ENCODE peak calls at places on chromosomes 16 and 17, in seven cellular contexts. N, T, U, H, F, I and C are unnamed samples.

GRCh38 chr16:69171325-69172095 is 15.5 kb upstream of the SNTB2 start:
- DNase-seq in U (peak), H (no peak), N (no peak), T (no peak), I (peak), F (no peak), C (no peak)

GRCh38 chr17:4722678-4723240 is 8.5 kb upstream of the MED11 start:
- DNase-seq in I (no peak), H (no peak), N (no peak), T (no peak), U (no peak), F (no peak), C (no peak)

GRCh38 chr17:30234296-30234695 is 1.2 kb downstream of the SLC6A4 start:
- DNase-seq in I (no peak), U (peak), H (no peak), F (no peak), N (no peak), T (no peak), C (no peak)

GRCh38 chr16:55842369-55843104 is 9.6 kb upstream of the CES1 start:
- DNase-seq in F (peak), N (peak), I (peak), T (peak), U (no peak), H (no peak), C (peak)

GRCh38 chr16:67897231-67897630 is 4.2 kb downstream of the PSKH1 start:
- DNase-seq in F (no peak), U (no peak), I (peak), N (no peak), T (peak), H (no peak), C (no peak)

GRCh38 chr17:50426814-50427787 is 1.1 kb downstream of the ACSF2 start:
- DNase-seq in H (peak), F (peak), N (peak), U (no peak), I (peak), T (no peak), C (peak)

GRCh38 chr17:40021471-40021961 is 6.3 kb downstream of the CSF3 start:
- DNase-seq in N (no peak), I (peak), H (no peak), F (no peak), T (peak), U (no peak), C (no peak)

GRCh38 chr16:29000019-29000418 is 15.2 kb downstream of the LAT start:
- DNase-seq in H (no peak), U (no peak), F (no peak), I (no peak), T (no peak), N (no peak), C (no peak)

GRCh38 chr17:20986767-20987510 is 55.9 kb downstream of the USP22 start:
- DNase-seq in H (no peak), U (peak), T (no peak), F (no peak), N (no peak), I (no peak), C (no peak)

GRCh38 chr16:47144559-47144877 is 773 bp upstream of the NETO2 start:
- DNase-seq in U (no peak), F (no peak), H (no peak), I (no peak), T (no peak), N (no peak), C (no peak)

GRCh38 chr17:49951362-49952080 is 17.5 kb upstream of the DLX4 start:
- DNase-seq in H (no peak), T (no peak), U (no peak), I (no peak), N (no peak), F (no peak), C (no peak)

GRCh38 chr17:82216301-82217119 is 3.9 kb upstream of the CCDC57 start:
- DNase-seq in H (peak), I (peak), T (peak), U (peak), N (no peak), F (peak), C (no peak)

GRCh38 chr17:43690624-43691316 is 29.0 kb upstream of the MEOX1 start:
- DNase-seq in F (no peak), H (no peak), U (no peak), I (no peak), N (no peak), T (no peak), C (no peak)

GRCh38 chr16:8867483-8868271 is 1.1 kb downstream of the CARHSP1 start:
- DNase-seq in H (no peak), N (no peak), T (no peak), U (peak), I (no peak), F (peak), C (no peak)

GRCh38 chr17:9346296-9346926 is 229.2 kb downstream of the STX8 start:
- DNase-seq in I (peak), T (peak), U (no peak), H (peak), N (no peak), F (no peak), C (no peak)

GRCh38 chr17:4902540-4902939 is 358 bp downstream of the CHRNE start:
- DNase-seq in F (no peak), T (no peak), N (no peak), U (no peak), I (no peak), H (no peak), C (no peak)

GRCh38 chr17:28279411-28279810 is 39.6 kb upstream of the TMEM97 start:
- DNase-seq in N (no peak), T (peak), U (peak), H (no peak), I (peak), F (no peak), C (no peak)

GRCh38 chr16:57695378-57696054 is 910 bp downstream of the DRC7 start:
- DNase-seq in N (no peak), T (no peak), I (no peak), U (peak), H (no peak), F (no peak), C (no peak)

GRCh38 chr16:19114359-19115147 is 789 bp downstream of the ITPRIPL2 start:
- DNase-seq in N (peak), I (peak), T (no peak), U (peak), H (no peak), F (peak), C (peak)

GRCh38 chr16:19884021-19884485 is 595 bp downstream of the GPRC5B start:
- DNase-seq in N (no peak), F (no peak), T (no peak), U (peak), H (no peak), I (no peak), C (peak)